ENCODE peak calls at places on chromosomes 2 and 18, in eight cellular contexts. P, D, I, E, Y, J, C and W are unnamed samples.

GRCh38 chr2:127721311-127721977 is 20.1 kb downstream of the SFT2D3 start:
- DNase-seq in P (no peak), D (no peak), I (no peak), E (peak), Y (no peak), J (no peak), C (no peak), W (no peak)

GRCh38 chr18:25298853-25299274 is 53.1 kb downstream of the ZNF521 start:
- DNase-seq in P (no peak), D (no peak), I (no peak), E (peak), Y (no peak), J (no peak), C (no peak), W (peak)

GRCh38 chr2:60886962-60887361 is 5.6 kb downstream of the REL start:
- DNase-seq in P (no peak), D (no peak), I (no peak), E (no peak), Y (no peak), J (no peak), C (no peak), W (no peak)

GRCh38 chr2:234996467-234997270 is 44.9 kb downstream of the SH3BP4 start:
- DNase-seq in P (no peak), D (no peak), I (no peak), E (peak), Y (no peak), J (peak), C (no peak), W (peak)

GRCh38 chr2:62304429-62305417 is 108.8 kb downstream of the B3GNT2 start:
- DNase-seq in P (no peak), D (peak), I (no peak), E (peak), Y (peak), J (no peak), C (peak), W (peak)

GRCh38 chr2:236352761-236353593 is 88.8 kb upstream of the ASB18 start:
- DNase-seq in P (no peak), D (no peak), I (peak), E (peak), Y (no peak), J (peak), C (peak), W (peak)

GRCh38 chr18:44920441-44920840 is 239.8 kb downstream of the SETBP1 start:
- DNase-seq in P (no peak), D (no peak), I (no peak), E (no peak), Y (no peak), J (peak), C (no peak), W (no peak)

GRCh38 chr18:73168171-73168570 is 300.4 kb upstream of the NETO1 start:
- DNase-seq in P (no peak), D (no peak), I (no peak), E (no peak), Y (no peak), J (no peak), C (no peak), W (no peak)

GRCh38 chr18:80147418-80148315 is 38.6 kb downstream of the ADNP2 start:
- DNase-seq in P (peak), D (peak), I (peak), E (peak), Y (peak), J (peak), C (peak), W (peak)

GRCh38 chr2:215397632-215398341 is 38.1 kb downstream of the FN1 start:
- DNase-seq in P (no peak), D (no peak), I (no peak), E (peak), Y (no peak), J (peak), C (no peak), W (no peak)
- TF ChIP-seq CTCF in P (no peak), D (no peak), I (no peak), E (no peak), Y (no peak), J (peak), C (no peak), W (no peak)

GRCh38 chr18:75154997-75155396 is 53.9 kb downstream of the PTGR3 start:
- DNase-seq in P (no peak), D (no peak), I (no peak), E (no peak), Y (no peak), J (no peak), C (no peak), W (no peak)
- TF ChIP-seq CTCF in P (no peak), D (no peak), I (no peak), E (no peak), Y (no peak), J (no peak), C (no peak), W (no peak)

GRCh38 chr2:105864262-105864661 is 119.5 kb downstream of the NCK2 start:
- DNase-seq in P (no peak), D (no peak), I (peak), E (no peak), Y (no peak), J (no peak), C (no peak), W (no peak)
- TF ChIP-seq CTCF in P (no peak), D (no peak), I (no peak), E (no peak), Y (no peak), J (no peak), C (no peak), W (no peak)

DNA sequence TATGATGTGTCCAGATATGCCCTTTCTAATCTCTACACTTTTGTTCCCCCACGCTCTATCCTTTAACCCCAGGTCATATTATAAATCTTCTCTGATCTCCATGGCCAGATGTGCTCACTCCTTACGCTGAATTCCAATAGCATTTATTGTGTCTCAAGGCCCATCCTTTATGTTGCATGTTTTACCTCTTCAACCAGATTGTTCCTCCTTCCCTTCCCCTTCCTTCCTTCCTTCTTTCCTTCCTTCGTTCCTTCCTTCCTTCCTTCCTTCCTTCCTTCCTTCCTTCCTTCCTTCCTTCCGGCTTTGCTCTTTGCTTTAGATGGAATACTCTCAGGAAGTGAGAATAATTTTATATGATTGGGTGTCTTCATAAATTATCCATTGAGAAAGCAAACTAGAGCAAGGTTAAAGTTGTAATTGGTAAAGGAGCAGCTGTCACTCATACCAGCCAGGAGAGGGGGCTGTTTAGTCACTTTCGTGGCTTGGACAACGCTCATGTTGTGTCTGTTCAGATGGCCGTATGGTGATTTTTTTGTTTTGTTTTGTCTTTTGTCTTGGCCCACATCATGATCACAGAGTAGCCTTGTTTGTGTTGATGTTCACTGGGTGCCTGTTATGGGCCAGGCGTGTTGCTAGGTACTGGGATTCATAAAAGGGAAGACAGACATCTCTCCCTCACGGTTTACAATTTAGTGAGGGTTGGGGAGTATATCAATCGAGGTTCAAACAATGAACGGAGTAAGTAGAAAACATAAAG is 68.0 kb downstream of the DAW1 start:
- DNase-seq in P (no peak), D (no peak), I (peak), E (peak), Y (no peak), J (peak), C (peak), W (peak)
- TF ChIP-seq CTCF in P (peak), D (peak), I (peak), E (peak), Y (peak), J (peak), C (peak), W (peak)

GRCh38 chr2:74507926-74508520 is 528 bp upstream of the PCGF1 start:
- DNase-seq in P (no peak), D (peak), I (peak), E (peak), Y (peak), J (no peak), C (peak), W (peak)

GRCh38 chr2:74507145-74507925 is at the start of gene PCGF1:
- DNase-seq in P (peak), D (peak), I (peak), E (peak), Y (peak), J (peak), C (peak), W (peak)

GRCh38 chr2:74503506-74504475 is 3.7 kb downstream of the PCGF1 start:
- DNase-seq in P (no peak), D (no peak), I (no peak), E (no peak), Y (no peak), J (no peak), C (no peak), W (no peak)

GRCh38 chr2:74504591-74504990 is 2.9 kb downstream of the PCGF1 start:
- DNase-seq in P (no peak), D (no peak), I (no peak), E (no peak), Y (no peak), J (no peak), C (no peak), W (no peak)

DNA sequence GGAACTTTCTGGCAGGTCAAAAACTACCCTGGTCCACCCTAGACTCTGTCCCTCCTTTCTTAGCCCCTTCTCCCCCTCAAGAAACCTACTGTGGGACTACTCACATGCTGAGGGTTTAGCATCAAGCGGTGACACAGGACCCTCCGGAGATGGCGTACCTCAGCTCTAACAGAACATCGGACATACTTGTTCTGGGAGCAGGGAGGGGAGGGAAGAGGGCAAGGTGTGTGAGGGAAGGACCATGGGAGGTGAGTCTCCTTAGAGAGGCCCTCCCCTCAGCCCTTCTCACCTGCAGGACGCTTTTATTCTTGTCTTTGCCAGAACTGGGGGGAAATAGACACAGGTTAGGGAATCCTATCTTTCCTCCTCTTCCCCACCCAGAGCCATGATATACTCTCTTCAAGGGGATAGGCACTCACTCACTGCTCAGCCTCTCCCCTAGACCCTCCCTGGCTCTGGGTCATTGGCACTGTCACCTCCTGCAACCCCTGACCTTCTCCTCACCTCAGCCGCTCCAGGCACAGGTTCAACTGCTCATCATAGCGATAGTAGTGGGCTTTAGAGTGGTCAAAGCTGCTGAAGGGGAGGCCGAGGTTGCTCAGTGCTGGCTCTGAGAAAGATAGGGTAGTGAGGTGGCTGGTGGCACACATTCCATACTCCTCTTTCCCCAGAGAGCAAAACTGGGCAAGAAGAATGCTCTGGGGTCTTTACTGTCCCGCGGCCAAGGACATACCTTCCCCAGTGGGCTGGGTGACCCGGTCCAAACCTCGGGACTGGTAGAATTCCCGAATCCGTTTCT is 1.8 kb downstream of the PCGF1 start:
- DNase-seq in P (no peak), D (no peak), I (no peak), E (no peak), Y (no peak), J (no peak), C (no peak), W (no peak)
- TF ChIP-seq CTCF in P (no peak), D (no peak), I (no peak), E (no peak), Y (no peak), J (no peak), C (no peak), W (no peak)

DNA sequence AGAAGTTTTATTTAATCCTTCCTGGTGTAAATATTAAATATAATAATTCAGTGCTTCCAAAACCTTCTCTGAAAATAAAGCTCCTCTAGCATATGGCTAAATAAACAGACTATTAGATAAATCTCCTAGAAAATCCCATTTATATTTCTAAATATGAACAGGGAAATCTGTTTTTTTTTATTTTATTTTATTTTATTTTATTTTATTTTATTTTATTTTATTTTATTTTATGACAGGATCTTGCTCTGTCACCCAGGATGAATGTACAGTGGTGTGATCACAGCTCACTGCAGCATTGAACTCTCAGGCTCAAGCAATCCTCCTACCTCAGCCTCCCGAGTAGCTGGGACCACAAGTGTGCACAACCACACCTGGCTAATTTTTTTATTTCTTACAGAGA is 673.5 kb downstream of the IRS1 start:
- DNase-seq in P (no peak), D (no peak), I (no peak), E (no peak), Y (no peak), J (no peak), C (no peak), W (no peak)
- TF ChIP-seq CTCF in P (no peak), D (no peak), I (no peak), E (no peak), Y (no peak), J (no peak), C (no peak), W (no peak)

DNA sequence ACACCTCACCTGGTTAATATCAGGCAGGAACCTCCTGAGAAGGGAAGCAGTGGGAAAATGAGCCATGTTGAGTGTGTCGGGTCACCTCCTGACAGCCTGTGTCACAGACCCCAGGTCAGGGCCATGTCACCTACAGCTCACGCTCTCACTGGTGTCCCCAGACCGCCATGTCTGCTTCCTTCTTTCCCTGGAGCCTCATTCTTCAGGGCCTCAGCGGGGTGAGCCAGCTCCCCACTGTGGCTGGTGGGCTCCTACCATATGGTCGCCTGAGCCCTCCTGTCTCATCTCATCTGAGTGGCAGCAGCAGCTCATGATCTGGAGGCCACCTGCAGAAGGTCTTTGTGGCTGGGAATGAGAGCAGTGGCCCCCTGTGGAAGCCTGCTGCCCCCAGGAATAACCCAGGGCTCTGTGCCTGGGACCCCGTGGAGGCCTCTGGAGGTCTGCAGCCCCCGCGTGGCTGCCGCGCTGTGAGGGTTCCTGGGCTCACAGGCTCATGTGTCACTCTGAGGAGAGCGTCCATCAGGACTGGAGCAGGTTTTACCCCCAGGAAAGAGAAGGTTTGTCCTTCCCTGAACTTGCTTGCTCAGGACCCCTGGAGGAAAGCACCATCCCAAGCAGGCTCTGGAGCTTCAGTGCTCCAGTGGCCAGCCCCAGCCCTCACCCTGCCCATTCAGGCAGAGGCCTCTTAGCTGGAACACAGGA is 56.4 kb downstream of the FAM168B start:
- DNase-seq in P (no peak), D (no peak), I (no peak), E (no peak), Y (no peak), J (no peak), C (no peak), W (no peak)
- TF ChIP-seq CTCF in P (no peak), D (no peak), I (no peak), E (no peak), Y (no peak), J (no peak), C (no peak), W (no peak)

DNA sequence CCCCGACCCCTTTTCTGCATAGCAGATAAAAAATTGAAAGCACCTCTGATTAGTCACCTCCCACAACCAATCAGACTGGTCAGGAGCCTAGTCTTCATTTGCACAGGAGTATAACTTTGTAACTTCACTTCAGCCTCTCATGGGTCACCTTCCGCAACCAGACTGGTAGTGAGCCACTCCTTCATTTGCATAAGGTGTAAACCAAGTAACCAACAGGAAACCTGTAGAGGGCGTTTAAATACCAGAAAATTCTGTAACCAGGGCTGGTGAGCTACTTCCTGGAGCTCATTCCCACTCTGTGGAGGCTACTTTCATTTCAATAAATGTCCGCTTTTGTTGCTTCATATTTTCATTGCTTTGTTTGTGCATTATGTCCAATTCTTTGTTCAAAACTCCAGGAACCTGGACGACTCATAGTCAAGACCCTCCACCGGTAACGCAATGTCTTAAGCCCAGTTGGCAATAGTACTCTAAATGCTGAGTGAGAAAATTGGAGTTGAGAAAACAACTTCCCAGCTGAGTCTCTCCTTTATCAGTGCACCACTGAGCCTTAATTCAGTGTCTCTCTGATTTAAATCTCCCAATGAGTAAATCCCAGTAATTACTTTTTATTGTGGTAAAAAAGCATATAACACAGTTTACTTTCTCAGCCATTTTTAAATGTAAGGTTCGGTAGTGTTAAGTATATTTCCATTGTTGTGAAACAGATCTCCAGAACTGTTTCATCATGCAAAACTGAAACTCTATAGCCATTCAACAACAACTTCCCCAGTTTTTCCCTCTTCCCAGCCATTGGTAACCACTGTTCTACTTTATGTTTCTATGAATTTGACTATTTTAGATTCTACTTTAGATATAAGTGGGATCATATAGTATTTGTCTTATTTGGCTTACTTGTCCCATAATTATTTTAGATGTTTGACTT is 392.7 kb upstream of the SLC8A1 start:
- DNase-seq in P (no peak), D (no peak), I (no peak), E (no peak), Y (no peak), J (peak), C (peak), W (no peak)
- TF ChIP-seq CTCF in P (no peak), D (peak), I (no peak), E (no peak), Y (no peak), J (no peak), C (peak), W (no peak)

GRCh38 chr18:50586710-50587109 is 26.8 kb downstream of the MAPK4 start:
- DNase-seq in P (no peak), D (no peak), I (no peak), E (no peak), Y (no peak), J (no peak), C (peak), W (no peak)
- TF ChIP-seq CTCF in P (no peak), D (peak), I (no peak), E (peak), Y (peak), J (peak), C (peak), W (no peak)

GRCh38 chr2:239509388-239510143 is 108.7 kb upstream of the HDAC4 start:
- DNase-seq in P (no peak), D (no peak), I (no peak), E (no peak), Y (no peak), J (no peak), C (no peak), W (no peak)
- TF ChIP-seq CTCF in P (no peak), D (no peak), I (no peak), E (no peak), Y (no peak), J (no peak), C (no peak), W (no peak)